ENCODE peak calls at places on chromosomes 2 and 18, in six cellular contexts. W is A549, J is WTC11, Z is SW480, Q is NCI-H748 treated with DMSO at 0.1 percent for 48 hours, H is HTR-8/SVneo. L is an unnamed sample.

GRCh38 chr2:17912266-17912691 is 33.8 kb downstream of the KCNS3 start:
- DNase-seq in W (no peak), J (no peak), Z (no peak), Q (no peak), H (no peak), L (no peak)

GRCh38 chr2:152222975-152223638 is 47.5 kb upstream of the STAM2 start:
- DNase-seq in W (no peak), J (no peak), Z (no peak), Q (peak), H (peak), L (peak)

GRCh38 chr18:45670281-45670962 is 53.6 kb upstream of the SLC14A1 start:
- DNase-seq in W (no peak), J (no peak), Z (no peak), Q (no peak), H (no peak), L (no peak)

GRCh38 chr2:214543386-214543955 is 132.6 kb downstream of the VWC2L start:
- DNase-seq in W (no peak), J (no peak), Z (peak), Q (no peak), H (peak), L (no peak)

GRCh38 chr2:106104332-106105062 is 89.6 kb downstream of the UXS1 start:
- DNase-seq in W (peak), J (peak), Z (peak), Q (peak), H (peak), L (peak)

GRCh38 chr2:222447144-222447543 is 22.8 kb downstream of the SGPP2 start:
- DNase-seq in W (no peak), J (no peak), Z (no peak), Q (no peak), H (no peak), L (no peak)

GRCh38 chr2:231604101-231604684 is 11.5 kb downstream of the TEX44 start:
- DNase-seq in W (no peak), J (peak), Z (no peak), Q (no peak), H (peak), L (no peak)

GRCh38 chr2:201358684-201359083 is 1.5 kb upstream of the FLACC1 start:
- DNase-seq in W (peak), J (no peak), Z (peak), Q (no peak), H (peak), L (no peak)

GRCh38 chr18:76747676-76748075 is 74.7 kb upstream of the ZNF236 start:
- DNase-seq in W (no peak), J (no peak), Z (no peak), Q (no peak), H (no peak), L (no peak)

GRCh38 chr2:8692783-8693768 is 11.2 kb downstream of the ID2 start:
- DNase-seq in W (peak), J (peak), Z (peak), Q (no peak), H (no peak), L (no peak)

GRCh38 chr2:42978887-42979415 is 186.6 kb upstream of the HAAO start:
- DNase-seq in W (no peak), J (no peak), Z (no peak), Q (no peak), H (no peak), L (peak)

GRCh38 chr2:71798266-71799012 is 345.1 kb downstream of the DYSF start:
- DNase-seq in W (peak), J (peak), Z (peak), Q (no peak), H (peak), L (no peak)

GRCh38 chr2:59196511-59196910 is 955.4 kb upstream of the FANCL start:
- DNase-seq in W (no peak), J (no peak), Z (peak), Q (no peak), H (no peak), L (no peak)

GRCh38 chr2:110720547-110720946 is 11.8 kb upstream of the ACOXL start:
- DNase-seq in W (no peak), J (no peak), Z (no peak), Q (no peak), H (no peak), L (peak)

GRCh38 chr2:902584-902983 is 48.1 kb upstream of the SNTG2 start:
- DNase-seq in W (no peak), J (no peak), Z (no peak), Q (no peak), H (no peak), L (no peak)

GRCh38 chr2:32895424-32895823 is 51.3 kb upstream of the LTBP1 start:
- DNase-seq in W (no peak), J (no peak), Z (no peak), Q (no peak), H (no peak), L (no peak)

GRCh38 chr2:86249176-86249842 is 50.1 kb downstream of the MRPL35 start:
- DNase-seq in W (peak), J (no peak), Z (peak), Q (peak), H (peak), L (peak)

L was measured in ascending aorta.